ENCODE peak calls at places on chromosomes 7 and 10, in six cellular contexts. J, M, Y, H, S and D are unnamed samples.

GRCh38 chr7:39360766-39361165 is 205.4 kb upstream of the YAE1 start:
- DNase-seq in Y (no peak), M (no peak), J (no peak), H (no peak), S (no peak), D (no peak)

GRCh38 chr7:36391436-36392198 is 2.0 kb downstream of the ANLN start:
- DNase-seq in H (no peak), Y (no peak), J (no peak), M (no peak), S (no peak), D (no peak)

GRCh38 chr7:25864943-25865633 is 286.9 kb upstream of the NFE2L3 start:
- DNase-seq in S (no peak), Y (no peak), J (no peak), H (no peak), M (no peak), D (no peak)

GRCh38 chr7:104029765-104030164 is 40.3 kb upstream of the RELN start:
- DNase-seq in M (no peak), J (no peak), S (no peak), Y (no peak), H (no peak), D (no peak)

GRCh38 chr10:68224810-68225209 is 7.1 kb downstream of the ATOH7 start:
- DNase-seq in J (no peak), Y (no peak), H (no peak), M (no peak), S (no peak), D (no peak)

GRCh38 chr10:130395248-130395936 is 259.2 kb downstream of the GLRX3 start:
- DNase-seq in H (no peak), Y (no peak), S (no peak), J (no peak), M (no peak), D (no peak)

GRCh38 chr10:92267343-92267742 is 23.5 kb downstream of the CPEB3 start:
- DNase-seq in M (no peak), H (no peak), J (no peak), S (no peak), Y (no peak), D (no peak)

GRCh38 chr7:143884978-143885559 is 16.9 kb downstream of the TCAF1 start:
- DNase-seq in S (no peak), H (no peak), M (peak; percentile 34), Y (peak; percentile 64), J (no peak), D (no peak)

GRCh38 chr10:4807803-4808507 is 18.1 kb upstream of the AKR1E2 start:
- DNase-seq in M (no peak), S (no peak), H (no peak), J (no peak), Y (peak; percentile 91), D (peak; percentile 52)

GRCh38 chr10:110912374-110912773 is 6.6 kb downstream of the BBIP1 start:
- DNase-seq in J (no peak), M (no peak), S (no peak), H (no peak), Y (peak; percentile 58), D (no peak)

GRCh38 chr10:5343561-5343960 is 21.2 kb upstream of the UCN3 start:
- DNase-seq in M (no peak), S (no peak), Y (no peak), J (no peak), H (no peak), D (peak; percentile 2)

GRCh38 chr10:70455213-70455630 is 13.7 kb upstream of the NODAL start:
- DNase-seq in J (no peak), S (no peak), M (no peak), Y (no peak), H (no peak), D (no peak)

GRCh38 chr10:69409968-69410367 is 6.8 kb downstream of the TACR2 start:
- DNase-seq in Y (peak; percentile 66), J (no peak), M (no peak), H (no peak), S (no peak), D (no peak)

GRCh38 chr10:69408318-69409175 is 8.2 kb downstream of the TACR2 start:
- DNase-seq in H (peak; percentile 77), M (peak; percentile 94), J (peak; percentile 88), Y (peak; percentile 96), S (peak; percentile 73), D (peak; percentile 81)

GRCh38 chr10:69410487-69410886 is 6.2 kb downstream of the TACR2 start:
- DNase-seq in H (no peak), Y (no peak), S (no peak), J (no peak), M (no peak), D (no peak)

GRCh38 chr10:69407621-69408301 is 9.0 kb downstream of the TACR2 start:
- DNase-seq in M (no peak), S (no peak), Y (no peak), H (no peak), J (no peak), D (no peak)

DNA sequence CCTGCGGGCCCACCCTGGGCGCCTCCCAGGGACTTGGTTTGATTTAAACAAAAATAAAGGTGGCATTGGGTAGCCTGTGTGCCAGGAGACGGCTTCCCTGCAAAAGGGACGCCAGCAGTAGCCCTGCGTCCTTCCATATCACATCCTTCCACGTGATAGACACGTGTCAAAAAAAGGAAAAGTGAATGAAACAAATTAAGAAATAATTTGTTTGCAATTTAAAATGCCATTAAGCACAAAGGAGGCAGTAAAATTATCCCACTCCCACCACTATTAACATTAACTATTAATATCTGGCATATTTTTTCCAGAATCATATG is 7.6 kb downstream of the TACR2 start:
- DNase-seq in S (no peak), M (no peak), J (no peak), Y (no peak), H (no peak), D (no peak)
- H3K4me3 ChIP-seq in S (peak overlapping the region; percentile 66), M (peak overlapping the region; percentile 62), J (no peak overlapping the region), Y (peak overlapping the region; percentile 58), H (peak overlapping the region; percentile 39), D (peak overlapping the region; percentile 21)

GRCh38 chr10:124294811-124295770 is 123.6 kb downstream of the OAT start:
- DNase-seq in J (no peak), M (no peak), H (no peak), Y (no peak), S (no peak), D (no peak)

GRCh38 chr10:124299726-124300125 is 119.0 kb downstream of the OAT start:
- DNase-seq in Y (no peak), S (no peak), H (no peak), M (no peak), J (no peak), D (no peak)

GRCh38 chr10:124298891-124299290 is 119.8 kb downstream of the OAT start:
- DNase-seq in Y (no peak), J (no peak), M (no peak), S (no peak), H (no peak), D (no peak)

GRCh38 chr10:124296121-124296812 is 122.5 kb downstream of the OAT start:
- DNase-seq in M (no peak), Y (peak; percentile 40), S (no peak), H (no peak), J (no peak), D (peak; percentile 82)

DNA sequence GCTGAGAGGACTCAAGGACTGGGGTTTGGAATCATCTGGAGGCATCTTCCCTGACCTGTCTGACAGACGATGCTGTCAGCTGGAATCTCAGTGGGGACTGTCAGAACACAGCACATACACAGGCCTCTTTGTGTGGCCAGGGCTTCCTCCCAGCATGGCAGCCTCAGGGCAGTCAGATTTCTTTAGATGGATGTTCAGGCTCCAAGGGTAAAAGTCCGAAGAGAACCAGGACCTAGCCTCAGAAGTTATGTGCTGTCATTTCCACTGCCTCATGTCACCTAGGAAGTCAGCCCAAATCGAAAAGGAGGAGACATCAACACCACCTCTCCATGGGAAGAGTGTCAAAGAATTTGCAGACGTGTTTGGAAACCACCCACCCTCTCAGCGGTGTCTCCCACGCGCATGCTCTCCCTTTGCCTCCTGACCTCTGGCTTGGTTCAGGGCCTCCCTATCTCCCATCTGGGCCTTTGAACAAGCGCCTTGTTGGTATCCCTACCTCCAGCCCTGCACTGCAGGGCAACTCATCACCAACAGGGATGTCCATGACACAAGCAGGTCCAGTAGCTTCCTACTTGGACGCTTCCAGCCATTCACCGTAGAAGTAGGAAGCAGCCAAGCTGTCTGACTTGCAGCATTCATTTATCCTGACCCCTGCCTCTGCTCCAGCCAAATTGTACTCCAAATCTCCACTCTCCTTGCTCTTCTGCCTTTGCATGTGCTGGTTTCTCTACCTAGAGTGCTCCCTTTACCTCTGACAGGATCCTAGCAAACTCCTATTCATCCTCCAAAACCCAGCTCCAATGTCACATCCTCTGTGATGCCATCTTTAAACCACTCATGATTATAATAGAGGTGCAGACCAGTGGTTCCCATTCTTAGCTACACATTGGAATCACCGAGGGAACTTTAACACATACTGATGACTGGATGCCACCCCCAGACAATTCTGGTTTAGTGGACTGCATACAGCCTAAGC is 121.6 kb downstream of the OAT start:
- DNase-seq in H (no peak), M (no peak), Y (no peak), S (no peak), J (no peak), D (no peak)
- TF ChIP-seq CTCF in H (no peak), M (no peak), Y (no peak), S (no peak), J (no peak), D (no peak)

DNA sequence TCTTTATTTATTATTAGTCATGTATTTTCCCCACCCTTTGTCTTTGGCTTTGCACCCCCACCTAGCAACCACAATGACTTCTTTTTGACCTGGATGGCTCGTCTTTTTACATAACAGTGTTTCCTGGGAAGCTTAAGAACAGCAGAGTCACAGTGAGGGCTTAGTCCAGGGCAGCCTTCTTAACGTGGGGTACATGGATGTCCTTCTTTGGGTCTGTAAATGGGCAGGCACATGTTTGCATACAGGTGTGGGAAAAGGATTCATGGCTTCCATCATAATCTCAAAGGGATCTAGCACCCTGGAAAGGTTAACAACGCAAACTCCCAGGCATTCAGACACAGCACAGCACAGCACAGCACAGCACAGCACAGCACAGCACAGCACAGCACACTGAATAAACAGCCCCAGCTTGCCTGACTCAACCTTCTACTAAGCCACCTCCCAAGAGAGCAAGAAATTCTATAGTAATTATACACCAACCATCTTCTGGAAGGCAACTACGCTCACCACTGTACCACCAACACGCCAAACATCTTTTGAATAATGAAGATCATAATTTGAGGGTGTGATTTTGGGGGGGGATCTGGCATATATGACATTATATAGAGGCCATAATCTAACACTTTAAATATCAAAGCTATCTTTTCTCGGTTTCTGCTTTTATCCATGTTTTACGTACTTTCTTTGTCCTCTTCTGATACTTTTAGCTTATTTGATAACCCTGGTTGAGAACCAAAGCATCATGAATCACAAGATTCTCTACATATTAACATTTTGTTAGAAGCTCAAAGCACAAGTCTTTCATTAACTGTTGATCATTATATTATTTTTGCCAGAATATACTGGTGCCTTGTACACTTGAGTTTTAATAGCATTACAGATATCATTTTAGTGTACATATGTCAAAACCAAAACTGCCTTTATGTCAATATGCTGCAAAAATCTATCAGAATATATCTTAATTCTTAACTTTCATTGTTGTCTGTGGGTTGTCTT is 177.2 kb upstream of the KLF14 start:
- DNase-seq in Y (peak; percentile 74), M (no peak), J (no peak), H (no peak), S (no peak), D (no peak)
- H3K4me3 ChIP-seq in Y (peak overlapping the region; percentile 88), M (peak overlapping the region; percentile 65), J (peak overlapping the region; percentile 41), H (peak overlapping the region; percentile 29), S (peak overlapping the region; percentile 65), D (peak overlapping the region; percentile 61)

DNA sequence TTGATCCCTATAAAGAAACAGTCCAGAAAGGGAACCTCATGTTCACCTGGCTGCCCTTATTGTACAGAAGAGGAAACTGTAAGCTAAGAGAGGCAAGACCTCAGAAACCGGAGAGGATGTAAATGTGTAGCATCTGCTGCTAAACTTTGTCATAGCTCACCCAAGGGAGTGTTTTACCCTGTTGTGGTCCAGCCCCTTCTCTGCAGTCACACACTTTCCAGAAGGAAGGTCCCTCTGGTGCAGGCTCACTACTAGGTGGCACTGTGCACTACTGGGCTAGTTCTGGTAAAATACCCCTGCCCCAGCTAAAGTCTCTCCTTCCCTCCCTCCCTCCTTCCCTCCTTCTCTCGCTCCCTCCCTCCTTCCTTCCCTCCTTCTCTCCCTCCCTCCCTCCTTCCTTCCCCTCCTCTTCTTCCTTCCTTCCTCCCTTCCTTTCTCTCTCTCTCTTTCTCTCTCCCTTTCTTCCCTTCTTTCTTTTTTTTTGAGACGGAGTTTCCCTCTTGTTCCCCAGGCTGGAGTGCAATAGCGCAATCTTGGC is 42.5 kb upstream of the LCOR start:
- DNase-seq in M (no peak), S (no peak), H (no peak), Y (peak; percentile 49), J (no peak), D (no peak)
- TF ChIP-seq CTCF in M (no peak), S (no peak), H (no peak), Y (peak; percentile 79), J (no peak), D (no peak)